ENCODE peak calls at places on chromosomes 6 and 20, in seven cellular contexts. O is NCI-H748 treated with DMSO at 0.1 percent for 48 hours; V is cardiac muscle cell; N is NCI-H345; C is A172; X is H7; G is effector memory CD4-positive, alpha-beta T cell. Y is an unnamed sample.

GRCh38 chr6:146700078-146700686 is 101.4 kb downstream of the ADGB start:
- DNase-seq in C (peak; percentile 67), X (peak; percentile 13), O (peak; percentile 64), G (no peak), N (peak; percentile 67), V (peak; percentile 94), Y (peak; percentile 72)

GRCh38 chr20:50333856-50334255 is 143.2 kb downstream of the CEBPB start:
- DNase-seq in V (no peak), O (no peak), N (no peak), C (peak; percentile 91), X (no peak), G (no peak), Y (no peak)

GRCh38 chr6:145745861-145746260 is 10.5 kb upstream of the EPM2A start:
- DNase-seq in C (no peak), O (no peak), N (no peak), V (no peak), G (no peak), X (no peak), Y (no peak)

GRCh38 chr6:137349856-137350830 is 131.0 kb upstream of the IFNGR1 start:
- DNase-seq in N (no peak), G (no peak), C (no peak), X (no peak), V (no peak), O (no peak), Y (no peak)

GRCh38 chr6:46888578-46888977 is 33.2 kb downstream of the ADGRF5 start:
- DNase-seq in N (no peak), G (no peak), V (no peak), C (no peak), X (no peak), O (no peak), Y (no peak)

GRCh38 chr20:7657569-7657968 is 282.7 kb downstream of the HAO1 start:
- DNase-seq in O (no peak), X (no peak), G (no peak), N (no peak), C (no peak), V (no peak), Y (no peak)

GRCh38 chr6:149903938-149904611 is 6.2 kb upstream of the RAET1E start:
- DNase-seq in G (no peak), X (peak; percentile 64), O (no peak), C (no peak), N (peak; percentile 87), V (no peak), Y (peak; percentile 98)

GRCh38 chr6:1607557-1608221 is 2.0 kb upstream of the FOXC1 start:
- DNase-seq in V (no peak), C (no peak), X (peak; percentile 93), O (peak; percentile 50), G (no peak), N (peak; percentile 26), Y (no peak)

GRCh38 chr20:46031701-46032254 is 2.8 kb downstream of the SLC12A5 start:
- DNase-seq in V (peak; percentile 41), N (peak; percentile 86), O (peak; percentile 37), G (no peak), X (peak; percentile 90), C (no peak), Y (peak; percentile 84)

GRCh38 chr6:155404937-155405336 is 50.7 kb downstream of the NOX3 start:
- DNase-seq in N (no peak), V (no peak), O (no peak), G (no peak), C (no peak), X (no peak), Y (peak; percentile 33)

GRCh38 chr6:159084493-159085091 is 39.8 kb upstream of the TAGAP start:
- DNase-seq in G (no peak), O (no peak), N (no peak), C (no peak), X (no peak), V (no peak), Y (no peak)

GRCh38 chr6:107132330-107132954 is 17.1 kb upstream of the BEND3 start:
- DNase-seq in X (no peak), G (no peak), N (peak; percentile 14), C (no peak), O (no peak), V (peak; percentile 46), Y (peak; percentile 43)

GRCh38 chr6:16316741-16317251 is 78.4 kb downstream of the GMPR start:
- DNase-seq in G (peak; percentile 13), N (no peak), O (peak; percentile 51), X (peak; percentile 82), C (peak; percentile 80), V (peak; percentile 58), Y (peak; percentile 71)

GRCh38 chr6:17207281-17207680 is 73.9 kb upstream of the RBM24 start:
- DNase-seq in N (no peak), V (no peak), G (no peak), C (no peak), X (no peak), O (no peak), Y (no peak)

GRCh38 chr6:17101422-17102257 is at the start of gene STMND1:
- DNase-seq in X (peak; percentile 71), O (peak; percentile 92), V (peak; percentile 45), C (peak; percentile 17), G (no peak), N (peak; percentile 23), Y (peak; percentile 26)

GRCh38 chr6:137222376-137222775 is 3.2 kb upstream of the IFNGR1 start:
- DNase-seq in N (no peak), V (no peak), O (no peak), G (no peak), X (no peak), C (no peak), Y (no peak)

GRCh38 chr6:37783025-37783825 is 36.3 kb upstream of the ZFAND3 start:
- DNase-seq in N (peak; percentile 37), C (no peak), O (peak; percentile 69), V (no peak), X (peak; percentile 86), G (no peak), Y (peak; percentile 62)

GRCh38 chr6:109628158-109629000 is 62.6 kb downstream of the AK9 start:
- DNase-seq in N (no peak), X (no peak), V (no peak), G (no peak), C (no peak), O (no peak), Y (no peak)

GRCh38 chr20:33298391-33298790 is 15.4 kb downstream of the BPIFB1 start:
- DNase-seq in O (no peak), X (peak; percentile 60), N (peak; percentile 11), V (no peak), G (no peak), C (no peak), Y (peak; percentile 87)

GRCh38 chr6:38432479-38432878 is 207.2 kb downstream of the BTBD9 start:
- DNase-seq in O (no peak), C (peak; percentile 16), N (no peak), X (no peak), V (no peak), G (no peak), Y (no peak)

GRCh38 chr6:137884428-137884827 is 17.4 kb downstream of the TNFAIP3 start:
- DNase-seq in G (no peak), V (no peak), O (no peak), N (no peak), X (no peak), C (no peak), Y (no peak)

GRCh38 chr6:70672549-70672948 is 4.9 kb downstream of the SMAP1 start:
- DNase-seq in N (no peak), V (no peak), X (no peak), O (no peak), G (no peak), C (no peak), Y (no peak)

GRCh38 chr6:6711832-6712231 is 123.3 kb downstream of the LY86 start:
- DNase-seq in V (no peak), N (no peak), O (no peak), X (no peak), G (no peak), C (no peak), Y (no peak)

GRCh38 chr6:15329154-15329781 is 83.4 kb downstream of the JARID2 start:
- DNase-seq in G (no peak), O (no peak), C (peak; percentile 84), N (no peak), V (no peak), X (no peak), Y (no peak)

GRCh38 chr6:123716506-123716905 is 79.8 kb upstream of the TRDN start:
- DNase-seq in O (no peak), X (no peak), C (peak; percentile 6), N (no peak), G (no peak), V (no peak), Y (no peak)

Y was measured in NCI-H146.